ENCODE peak calls at places on chromosomes 7 and 10, in five cellular contexts. One of them, this sample, is unnamed.

GRCh38 chr10:44786451-44786850 is 124.7 kb upstream of the TMEM72 start:
- DNase-seq in right atrium auricular region: no peak
- DNase-seq in right lobe of liver: no peak
- DNase-seq in small intestine: no peak
- DNase-seq in AG10803: peak; percentile 76
- DNase-seq in this sample: no peak

GRCh38 chr10:124999433-125000365 is 57.8 kb downstream of the ZRANB1 start:
- DNase-seq in small intestine: no peak
- DNase-seq in AG10803: peak; percentile 97
- DNase-seq in right lobe of liver: peak; percentile 40
- DNase-seq in right atrium auricular region: peak; percentile 86
- DNase-seq in this sample: peak; percentile 93

GRCh38 chr10:69056129-69056528 is 31.8 kb upstream of the SRGN start:
- DNase-seq in small intestine: no peak
- DNase-seq in right lobe of liver: peak; percentile 70
- DNase-seq in AG10803: peak; percentile 11
- DNase-seq in right atrium auricular region: no peak
- DNase-seq in this sample: no peak

GRCh38 chr10:52318136-52318810 is 4.2 kb downstream of the DKK1 start:
- DNase-seq in AG10803: peak; percentile 41
- DNase-seq in small intestine: no peak
- DNase-seq in right lobe of liver: no peak
- DNase-seq in right atrium auricular region: no peak
- DNase-seq in this sample: no peak

GRCh38 chr7:31811650-31812461 is 124.8 kb downstream of the PPP1R17 start:
- DNase-seq in right lobe of liver: no peak
- DNase-seq in AG10803: peak; percentile 83
- DNase-seq in right atrium auricular region: peak; percentile 64
- DNase-seq in small intestine: peak; percentile 61
- DNase-seq in this sample: no peak

GRCh38 chr7:24574365-24574764 is 1.1 kb downstream of the PALS2 start:
- DNase-seq in small intestine: no peak
- DNase-seq in right atrium auricular region: no peak
- DNase-seq in right lobe of liver: no peak
- DNase-seq in AG10803: peak; percentile 11
- DNase-seq in this sample: no peak

GRCh38 chr10:127027786-127028185 is 122.6 kb downstream of the DOCK1 start:
- DNase-seq in small intestine: no peak
- DNase-seq in AG10803: no peak
- DNase-seq in right atrium auricular region: no peak
- DNase-seq in right lobe of liver: no peak
- DNase-seq in this sample: no peak

GRCh38 chr10:79219276-79219957 is 127.9 kb upstream of the PPIF start:
- DNase-seq in small intestine: no peak
- DNase-seq in right atrium auricular region: no peak
- DNase-seq in right lobe of liver: no peak
- DNase-seq in AG10803: no peak
- DNase-seq in this sample: no peak

GRCh38 chr10:97687785-97688781 is 1.0 kb upstream of the AVPI1 start:
- DNase-seq in right atrium auricular region: no peak
- DNase-seq in right lobe of liver: peak; percentile 56
- DNase-seq in AG10803: peak; percentile 85
- DNase-seq in small intestine: no peak
- DNase-seq in this sample: no peak

GRCh38 chr7:155230169-155230593 is 67.5 kb upstream of the INSIG1 start:
- DNase-seq in right lobe of liver: peak; percentile 32
- DNase-seq in AG10803: peak; percentile 99
- DNase-seq in right atrium auricular region: no peak
- DNase-seq in small intestine: peak; percentile 62
- DNase-seq in this sample: no peak

GRCh38 chr7:121123028-121123427 is 134.5 kb downstream of the CPED1 start:
- DNase-seq in small intestine: no peak
- DNase-seq in AG10803: no peak
- DNase-seq in right lobe of liver: no peak
- DNase-seq in right atrium auricular region: no peak
- DNase-seq in this sample: no peak

GRCh38 chr7:124162667-124163066 is 129.8 kb upstream of the TMEM229A start:
- DNase-seq in AG10803: peak; percentile 3
- DNase-seq in right lobe of liver: no peak
- DNase-seq in small intestine: no peak
- DNase-seq in right atrium auricular region: no peak
- DNase-seq in this sample: no peak

GRCh38 chr10:32384185-32384584 is 37.2 kb upstream of the EPC1 start:
- DNase-seq in small intestine: no peak
- DNase-seq in right lobe of liver: no peak
- DNase-seq in right atrium auricular region: no peak
- DNase-seq in AG10803: no peak
- DNase-seq in this sample: no peak

GRCh38 chr7:4730276-4730675 is 45.1 kb upstream of the AP5Z1 start:
- DNase-seq in small intestine: no peak
- DNase-seq in right lobe of liver: no peak
- DNase-seq in AG10803: no peak
- DNase-seq in right atrium auricular region: no peak
- DNase-seq in this sample: no peak

GRCh38 chr10:60687679-60688078 is 90.6 kb upstream of the CDK1 start:
- DNase-seq in small intestine: no peak
- DNase-seq in right lobe of liver: no peak
- DNase-seq in AG10803: no peak
- DNase-seq in right atrium auricular region: no peak
- DNase-seq in this sample: no peak

GRCh38 chr7:127189074-127189473 is 63.7 kb downstream of the GRM8 start:
- DNase-seq in right lobe of liver: no peak
- DNase-seq in right atrium auricular region: no peak
- DNase-seq in small intestine: no peak
- DNase-seq in AG10803: no peak
- DNase-seq in this sample: no peak

GRCh38 chr10:122279725-122280141 is 8.6 kb downstream of the BTBD16 start:
- DNase-seq in right atrium auricular region: no peak
- DNase-seq in right lobe of liver: no peak
- DNase-seq in small intestine: peak; percentile 28
- DNase-seq in AG10803: peak; percentile 48
- DNase-seq in this sample: peak; percentile 67

GRCh38 chr7:106824458-106824857 is 40.6 kb upstream of the PIK3CG start:
- DNase-seq in AG10803: peak; percentile 40
- DNase-seq in right lobe of liver: no peak
- DNase-seq in small intestine: no peak
- DNase-seq in right atrium auricular region: no peak
- DNase-seq in this sample: no peak

GRCh38 chr7:153675141-153675540 is 377.1 kb upstream of the DPP6 start:
- DNase-seq in small intestine: no peak
- DNase-seq in AG10803: no peak
- DNase-seq in right atrium auricular region: no peak
- DNase-seq in right lobe of liver: no peak
- DNase-seq in this sample: no peak

GRCh38 chr7:1946025-1946424 is 275.9 kb downstream of the ELFN1 start:
- DNase-seq in small intestine: no peak
- DNase-seq in AG10803: no peak
- DNase-seq in right lobe of liver: peak; percentile 41
- DNase-seq in right atrium auricular region: no peak
- DNase-seq in this sample: no peak

DNA sequence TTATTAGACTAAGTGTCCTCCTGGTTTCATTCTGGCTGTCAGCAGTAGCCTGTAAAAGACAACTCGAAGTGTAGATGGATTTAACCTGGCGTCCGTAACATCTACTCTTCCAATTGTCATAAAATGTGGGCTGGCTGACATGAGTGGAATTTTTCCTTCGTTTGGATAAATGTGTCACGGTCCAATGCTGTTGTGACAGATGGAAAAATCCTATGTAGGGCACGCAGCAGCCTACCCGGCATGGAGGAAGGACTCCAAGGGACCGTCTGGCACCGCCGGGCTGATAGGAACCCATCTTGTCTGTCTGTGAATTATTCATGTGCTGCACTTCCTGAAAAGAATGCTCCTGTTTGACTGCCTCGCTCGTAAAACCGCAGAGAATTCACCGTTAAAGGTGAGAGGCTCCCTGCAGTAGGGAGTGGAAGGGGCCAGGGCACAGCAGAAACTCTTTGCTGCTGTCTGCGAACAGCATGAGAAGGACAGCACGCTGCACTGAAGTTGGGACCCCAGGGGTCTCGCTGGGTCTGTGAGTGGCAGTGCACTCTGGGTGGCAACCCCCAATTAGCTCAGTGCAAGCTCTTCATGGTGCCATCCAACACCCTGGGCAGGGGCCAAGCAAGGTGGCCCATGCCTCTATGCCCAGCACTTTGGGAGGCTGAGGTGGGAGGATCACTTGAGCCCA is 1.6 kb upstream of the ORAI2 start:
- DNase-seq in right lobe of liver: no peak
- DNase-seq in AG10803: peak; percentile 6
- DNase-seq in right atrium auricular region: no peak
- DNase-seq in small intestine: peak; percentile 39
- DNase-seq in this sample: no peak
- H3K4me3 ChIP-seq in right lobe of liver: no peak overlapping the region
- H3K4me3 ChIP-seq in AG10803: no peak overlapping the region
- H3K4me3 ChIP-seq in right atrium auricular region: no peak overlapping the region
- H3K4me3 ChIP-seq in small intestine: no peak overlapping the region
- H3K4me3 ChIP-seq in this sample: no peak overlapping the region

GRCh38 chr10:132023092-132023811 is 41.5 kb upstream of the BNIP3 start:
- DNase-seq in small intestine: peak; percentile 65
- DNase-seq in AG10803: peak; percentile 68
- DNase-seq in right atrium auricular region: peak; percentile 84
- DNase-seq in right lobe of liver: peak; percentile 82
- DNase-seq in this sample: peak; percentile 79

GRCh38 chr10:132030898-132031463 is 34.8 kb upstream of the JAKMIP3 start:
- DNase-seq in right atrium auricular region: no peak
- DNase-seq in AG10803: no peak
- DNase-seq in right lobe of liver: no peak
- DNase-seq in small intestine: no peak
- DNase-seq in this sample: no peak

GRCh38 chr10:132027423-132027983 is 38.2 kb upstream of the JAKMIP3 start:
- DNase-seq in small intestine: no peak
- DNase-seq in AG10803: peak; percentile 14
- DNase-seq in right atrium auricular region: no peak
- DNase-seq in right lobe of liver: no peak
- DNase-seq in this sample: no peak

GRCh38 chr10:132033632-132034031 is 32.1 kb upstream of the JAKMIP3 start:
- DNase-seq in right atrium auricular region: no peak
- DNase-seq in AG10803: no peak
- DNase-seq in small intestine: no peak
- DNase-seq in right lobe of liver: no peak
- DNase-seq in this sample: no peak

GRCh38 chr10:132028706-132029105 is 37.0 kb upstream of the JAKMIP3 start:
- DNase-seq in right atrium auricular region: no peak
- DNase-seq in right lobe of liver: no peak
- DNase-seq in small intestine: no peak
- DNase-seq in AG10803: no peak
- DNase-seq in this sample: no peak
- H3K4me3 ChIP-seq in right atrium auricular region: no peak overlapping the region
- H3K4me3 ChIP-seq in right lobe of liver: no peak overlapping the region
- H3K4me3 ChIP-seq in small intestine: no peak overlapping the region
- H3K4me3 ChIP-seq in AG10803: no peak overlapping the region
- H3K4me3 ChIP-seq in this sample: no peak overlapping the region

GRCh38 chr10:92692085-92692671 is 2.4 kb downstream of the HHEX start:
- DNase-seq in AG10803: no peak
- DNase-seq in right atrium auricular region: no peak
- DNase-seq in right lobe of liver: peak; percentile 72
- DNase-seq in small intestine: no peak
- DNase-seq in this sample: no peak
- H3K4me3 ChIP-seq in AG10803: no peak overlapping the region
- H3K4me3 ChIP-seq in right atrium auricular region: peak overlapping the region; percentile 64
- H3K4me3 ChIP-seq in right lobe of liver: peak overlapping the region; percentile 82
- H3K4me3 ChIP-seq in small intestine: no peak overlapping the region
- H3K4me3 ChIP-seq in this sample: peak overlapping the region; percentile 82

GRCh38 chr7:130985361-130985760 is 251.4 kb upstream of the KLF14 start:
- DNase-seq in small intestine: no peak
- DNase-seq in right lobe of liver: no peak
- DNase-seq in right atrium auricular region: no peak
- DNase-seq in AG10803: no peak
- DNase-seq in this sample: no peak

GRCh38 chr7:130988443-130988842 is 254.4 kb upstream of the KLF14 start:
- DNase-seq in AG10803: peak; percentile 58
- DNase-seq in right lobe of liver: no peak
- DNase-seq in right atrium auricular region: no peak
- DNase-seq in small intestine: no peak
- DNase-seq in this sample: no peak

GRCh38 chr7:130989006-130989795 is 255.2 kb upstream of the KLF14 start:
- DNase-seq in AG10803: no peak
- DNase-seq in small intestine: no peak
- DNase-seq in right atrium auricular region: no peak
- DNase-seq in right lobe of liver: no peak
- DNase-seq in this sample: no peak

GRCh38 chr7:130987092-130987491 is 253.1 kb upstream of the KLF14 start:
- DNase-seq in small intestine: no peak
- DNase-seq in right lobe of liver: no peak
- DNase-seq in AG10803: no peak
- DNase-seq in right atrium auricular region: no peak
- DNase-seq in this sample: no peak

DNA sequence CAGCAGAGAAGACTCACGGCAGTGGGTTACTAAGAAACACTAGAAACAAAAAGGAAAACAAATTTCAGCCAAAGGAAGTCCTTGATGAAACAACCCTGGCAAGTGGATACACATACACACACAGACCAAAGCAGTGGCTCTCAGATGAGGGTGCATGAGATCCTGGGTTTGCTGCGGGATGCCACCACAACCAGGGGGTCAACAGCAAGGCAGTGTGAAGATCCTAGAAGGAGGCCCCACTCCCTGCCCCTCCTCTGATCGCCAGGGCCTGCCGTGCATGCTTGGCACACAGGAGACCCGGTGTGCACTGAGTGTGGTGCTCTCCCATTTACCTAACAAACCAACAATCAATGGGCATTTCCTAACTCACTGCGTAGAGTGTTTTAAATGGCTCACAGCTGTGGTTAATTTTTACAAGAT is 252.3 kb upstream of the KLF14 start:
- DNase-seq in AG10803: peak; percentile 80
- DNase-seq in right lobe of liver: no peak
- DNase-seq in right atrium auricular region: no peak
- DNase-seq in small intestine: no peak
- DNase-seq in this sample: no peak
- H3K4me3 ChIP-seq in AG10803: no peak overlapping the region
- H3K4me3 ChIP-seq in right lobe of liver: no peak overlapping the region
- H3K4me3 ChIP-seq in right atrium auricular region: no peak overlapping the region
- H3K4me3 ChIP-seq in small intestine: no peak overlapping the region
- H3K4me3 ChIP-seq in this sample: peak overlapping the region; percentile 45

GRCh38 chr10:107873007-107873406 is 708.5 kb upstream of the SORCS1 start:
- DNase-seq in right atrium auricular region: no peak
- DNase-seq in small intestine: no peak
- DNase-seq in AG10803: no peak
- DNase-seq in right lobe of liver: no peak
- DNase-seq in this sample: no peak
- H3K4me3 ChIP-seq in right atrium auricular region: no peak overlapping the region
- H3K4me3 ChIP-seq in small intestine: no peak overlapping the region
- H3K4me3 ChIP-seq in AG10803: no peak overlapping the region
- H3K4me3 ChIP-seq in right lobe of liver: no peak overlapping the region
- H3K4me3 ChIP-seq in this sample: no peak overlapping the region

GRCh38 chr7:43872401-43873165 is 3.3 kb upstream of the MRPS24 start:
- DNase-seq in AG10803: peak; percentile 73
- DNase-seq in right lobe of liver: no peak
- DNase-seq in small intestine: peak; percentile 76
- DNase-seq in right atrium auricular region: peak; percentile 70
- DNase-seq in this sample: peak; percentile 83
- H3K4me3 ChIP-seq in AG10803: no peak overlapping the region
- H3K4me3 ChIP-seq in right lobe of liver: no peak overlapping the region
- H3K4me3 ChIP-seq in small intestine: no peak overlapping the region
- H3K4me3 ChIP-seq in right atrium auricular region: no peak overlapping the region
- H3K4me3 ChIP-seq in this sample: no peak overlapping the region

GRCh38 chr10:34651796-34652195 is 163.3 kb downstream of the PARD3 start:
- DNase-seq in right atrium auricular region: no peak
- DNase-seq in small intestine: no peak
- DNase-seq in right lobe of liver: no peak
- DNase-seq in AG10803: peak; percentile 48
- DNase-seq in this sample: no peak
- H3K4me3 ChIP-seq in right atrium auricular region: no peak overlapping the region
- H3K4me3 ChIP-seq in small intestine: no peak overlapping the region
- H3K4me3 ChIP-seq in right lobe of liver: no peak overlapping the region
- H3K4me3 ChIP-seq in AG10803: no peak overlapping the region
- H3K4me3 ChIP-seq in this sample: no peak overlapping the region

This sample was measured in coronary artery.